ENCODE peak calls at places on chromosome 19, in five cellular contexts. U is choroid plexus epithelial cell, S is colonic mucosa, J is HL-60, M is neuronal stem cell. O is an unnamed sample.

GRCh38 chr19:3284759-3285646 is 60.5 kb downstream of the CELF5 start:
- DNase-seq in U (peak), S (peak), J (peak), M (peak), O (peak)

GRCh38 chr19:56885173-56885679 is 44.7 kb upstream of the PEG3 start:
- DNase-seq in U (no peak), S (no peak), J (no peak), M (no peak), O (no peak)

GRCh38 chr19:12580180-12580694 is 29.0 kb upstream of the ZNF564 start:
- DNase-seq in U (peak), S (no peak), J (no peak), M (no peak), O (peak)

GRCh38 chr19:17872251-17873001 is 681 bp downstream of the SLC5A5 start:
- DNase-seq in U (no peak), S (no peak), J (no peak), M (no peak), O (no peak)

GRCh38 chr19:5479958-5480357 is 24.7 kb downstream of the ZNRF4 start:
- DNase-seq in U (no peak), S (no peak), J (no peak), M (no peak), O (no peak)

GRCh38 chr19:6886272-6886671 is 1.1 kb upstream of the ADGRE1 start:
- DNase-seq in U (no peak), S (no peak), J (peak), M (no peak), O (no peak)

GRCh38 chr19:34084396-34085145 is 87.7 kb upstream of the LSM14A start:
- DNase-seq in U (no peak), S (no peak), J (no peak), M (no peak), O (no peak)

GRCh38 chr19:33199441-33200265 is 5.5 kb downstream of the LRP3 start:
- DNase-seq in U (no peak), S (no peak), J (peak), M (no peak), O (peak)

GRCh38 chr19:52020506-52020905 is 7.7 kb downstream of the ZNF614 start:
- DNase-seq in U (no peak), S (no peak), J (no peak), M (no peak), O (no peak)
- H3K4me3 ChIP-seq in U (no peak), S (no peak), J (no peak), M (no peak), O (no peak)

GRCh38 chr19:49874503-49875157 is 2.5 kb downstream of the AKT1S1 start:
- DNase-seq in U (no peak), S (no peak), J (no peak), M (no peak), O (no peak)
- H3K4me3 ChIP-seq in U (no peak), S (no peak), J (no peak), M (no peak), O (no peak)

DNA sequence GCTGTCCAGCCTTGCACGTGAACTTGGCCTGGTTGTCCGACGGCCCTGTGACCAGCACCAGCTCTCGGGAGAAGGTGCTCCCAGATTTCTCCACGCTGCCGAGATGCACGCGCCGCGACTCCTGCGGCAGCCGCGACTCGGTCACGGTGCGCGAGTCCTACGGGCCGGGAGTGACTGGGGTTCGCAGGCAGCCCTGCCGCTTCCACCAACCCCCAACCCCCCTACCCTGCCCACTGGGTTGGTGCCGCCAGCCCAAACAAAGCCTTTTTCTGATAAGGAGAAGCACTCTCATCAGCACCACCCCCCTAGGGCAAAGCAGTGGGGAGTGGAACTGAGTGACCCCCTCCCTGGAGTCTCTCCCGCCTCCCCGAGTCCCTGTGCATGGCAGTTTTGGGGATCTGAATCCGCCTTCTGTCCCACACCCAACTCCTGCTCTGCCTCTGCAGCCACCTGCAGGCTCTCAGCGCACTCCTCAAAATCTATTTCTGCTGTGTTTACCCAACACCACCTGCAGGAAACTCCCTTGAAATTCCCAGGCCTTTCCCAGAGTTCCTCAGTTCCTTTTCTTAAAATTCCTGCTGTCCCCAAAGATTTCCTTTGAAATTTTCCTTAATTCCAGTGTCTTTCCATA is 6.2 kb downstream of the NPHS1 start:
- DNase-seq in U (peak), S (peak), J (no peak), M (no peak), O (no peak)
- H3K4me3 ChIP-seq in U (no peak), S (peak), J (no peak), M (peak), O (no peak)

GRCh38 chr19:46634045-46634655 is 1.9 kb downstream of the GNG8 start:
- DNase-seq in U (peak), S (peak), J (peak), M (peak), O (peak)
- H3K4me3 ChIP-seq in U (peak), S (peak), J (peak), M (peak), O (peak)

GRCh38 chr19:51417807-51418152 is 338 bp upstream of the SIGLEC10 start:
- DNase-seq in U (no peak), S (no peak), J (no peak), M (no peak), O (no peak)

GRCh38 chr19:51418707-51419106 is 1.3 kb upstream of the SIGLEC10 start:
- DNase-seq in U (no peak), S (no peak), J (no peak), M (no peak), O (no peak)

GRCh38 chr19:51422053-51422448 is 4.6 kb upstream of the SIGLEC10 start:
- DNase-seq in U (peak), S (peak), J (peak), M (peak), O (peak)

GRCh38 chr19:51417107-51417806 is at the start of gene SIGLEC10:
- DNase-seq in U (peak), S (no peak), J (peak), M (no peak), O (no peak)

GRCh38 chr19:51421229-51422052 is 4.0 kb upstream of the SIGLEC10 start:
- DNase-seq in U (no peak), S (no peak), J (peak), M (no peak), O (no peak)
- H3K4me3 ChIP-seq in U (no peak), S (no peak), J (no peak), M (no peak), O (no peak)

DNA sequence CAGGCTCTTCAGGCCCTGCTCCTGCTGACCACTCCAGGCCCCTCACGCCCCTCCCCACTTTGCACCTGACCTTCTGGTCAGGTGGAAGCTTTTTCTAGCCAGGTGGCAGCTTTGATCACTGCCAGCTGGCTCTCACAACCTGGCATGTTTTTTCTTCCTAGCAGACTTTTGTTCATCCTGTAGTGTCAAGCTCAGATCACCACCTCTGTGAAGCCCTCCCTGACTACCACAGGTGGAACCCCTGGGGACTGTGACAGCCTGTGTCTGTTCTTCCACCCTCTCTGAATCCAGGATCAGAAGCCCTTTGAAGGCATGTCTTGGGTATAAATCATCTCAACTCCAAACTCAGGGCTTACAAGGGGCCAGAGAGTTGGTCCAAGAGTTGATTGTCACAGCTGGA is 10.3 kb upstream of the CNFN start:
- DNase-seq in U (no peak), S (no peak), J (no peak), M (no peak), O (no peak)
- H3K4me3 ChIP-seq in U (no peak), S (no peak), J (no peak), M (no peak), O (no peak)

DNA sequence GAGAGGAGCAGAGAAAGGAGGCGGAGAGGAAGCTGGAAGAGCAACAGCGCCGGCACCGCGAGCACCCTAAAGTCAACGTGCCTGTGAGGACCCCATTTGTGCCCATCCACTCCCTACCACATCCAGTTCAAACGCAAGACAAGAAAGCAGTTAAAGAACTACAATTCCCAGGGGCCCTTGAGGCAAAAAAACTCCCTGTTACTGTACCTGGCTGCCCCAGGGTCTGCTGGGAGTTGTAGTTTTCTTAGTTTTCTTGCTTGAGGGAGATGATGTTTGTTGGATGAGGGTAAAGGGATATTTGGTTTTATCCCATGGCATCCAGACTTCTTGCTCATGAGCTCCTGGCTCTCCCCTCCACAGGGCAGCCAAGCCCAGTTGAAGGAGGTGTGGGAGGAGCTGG is 13.0 kb downstream of the NUCB1 start:
- DNase-seq in U (peak), S (no peak), J (peak), M (no peak), O (no peak)
- H3K4me3 ChIP-seq in U (no peak), S (no peak), J (no peak), M (no peak), O (no peak)

DNA sequence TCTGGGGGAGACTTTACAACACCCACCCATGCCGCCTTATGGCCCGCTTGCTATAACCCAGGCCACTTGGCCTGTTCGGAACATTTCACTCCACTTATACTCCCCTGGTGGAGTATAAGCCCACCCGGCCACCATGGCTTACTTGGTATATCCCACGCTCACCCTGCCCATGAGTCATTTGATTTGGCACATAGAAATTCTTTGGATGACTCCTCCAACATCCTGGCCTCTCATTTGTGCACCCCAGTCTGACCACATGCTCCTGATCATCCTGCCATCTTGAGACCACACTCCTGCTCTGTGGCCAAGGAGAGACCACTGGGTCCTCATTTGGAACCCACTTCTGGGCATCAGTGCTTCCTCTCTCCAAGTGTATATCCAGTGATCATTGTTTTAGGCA is 5.2 kb downstream of the SPACA6 start:
- DNase-seq in U (no peak), S (no peak), J (no peak), M (no peak), O (peak)
- H3K4me3 ChIP-seq in U (no peak), S (no peak), J (no peak), M (no peak), O (no peak)

GRCh38 chr19:4455742-4456565 is 1.6 kb downstream of the UBXN6 start:
- DNase-seq in U (peak), S (no peak), J (peak), M (no peak), O (peak)

GRCh38 chr19:4453232-4454179 is 4.1 kb downstream of the UBXN6 start:
- DNase-seq in U (no peak), S (no peak), J (no peak), M (no peak), O (no peak)

GRCh38 chr19:4454621-4454951 is 3.0 kb downstream of the UBXN6 start:
- DNase-seq in U (no peak), S (no peak), J (no peak), M (no peak), O (no peak)

GRCh38 chr19:4456566-4456842 is 1.1 kb downstream of the UBXN6 start:
- DNase-seq in U (peak), S (peak), J (no peak), M (no peak), O (peak)

DNA sequence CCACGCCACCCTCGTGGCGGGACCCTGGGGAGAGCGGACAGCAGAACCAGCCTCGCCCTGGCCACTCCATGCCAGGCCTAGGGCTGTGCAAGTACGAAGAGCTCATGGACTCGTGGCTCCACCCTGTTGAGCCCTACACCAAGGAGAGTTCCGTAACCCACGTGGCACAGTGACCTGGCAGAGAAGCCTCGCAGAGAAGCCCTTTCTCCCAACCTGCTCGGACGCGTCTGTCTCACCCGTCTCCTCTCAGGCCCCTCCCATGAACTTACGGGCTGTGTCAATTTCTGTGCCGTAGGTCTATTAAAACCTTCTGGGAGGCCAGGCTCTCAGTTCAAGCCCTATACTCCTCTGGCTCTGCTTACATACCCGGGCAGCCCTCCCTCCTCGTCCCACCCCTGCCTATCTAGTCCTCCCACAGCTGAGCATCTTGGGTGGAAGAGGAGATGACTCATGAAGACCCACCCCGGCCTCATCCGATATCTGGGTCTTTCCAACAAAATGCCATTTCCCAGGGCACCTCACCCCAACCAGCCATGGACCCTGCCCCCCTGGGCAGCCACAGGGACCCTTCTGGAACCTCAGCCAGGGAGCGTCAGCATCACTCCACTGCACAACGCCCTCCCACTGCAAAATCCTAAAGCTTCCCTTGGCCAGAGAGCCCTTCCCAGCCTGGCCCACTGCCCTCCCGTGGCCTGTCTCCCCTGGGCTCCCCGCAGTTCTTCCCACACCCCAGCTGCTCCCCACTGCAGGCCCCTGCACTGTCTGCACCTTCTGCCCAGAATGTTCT is 2.4 kb downstream of the UBXN6 start:
- DNase-seq in U (peak), S (no peak), J (no peak), M (no peak), O (peak)
- H3K4me3 ChIP-seq in U (peak), S (no peak), J (no peak), M (no peak), O (peak)

DNA sequence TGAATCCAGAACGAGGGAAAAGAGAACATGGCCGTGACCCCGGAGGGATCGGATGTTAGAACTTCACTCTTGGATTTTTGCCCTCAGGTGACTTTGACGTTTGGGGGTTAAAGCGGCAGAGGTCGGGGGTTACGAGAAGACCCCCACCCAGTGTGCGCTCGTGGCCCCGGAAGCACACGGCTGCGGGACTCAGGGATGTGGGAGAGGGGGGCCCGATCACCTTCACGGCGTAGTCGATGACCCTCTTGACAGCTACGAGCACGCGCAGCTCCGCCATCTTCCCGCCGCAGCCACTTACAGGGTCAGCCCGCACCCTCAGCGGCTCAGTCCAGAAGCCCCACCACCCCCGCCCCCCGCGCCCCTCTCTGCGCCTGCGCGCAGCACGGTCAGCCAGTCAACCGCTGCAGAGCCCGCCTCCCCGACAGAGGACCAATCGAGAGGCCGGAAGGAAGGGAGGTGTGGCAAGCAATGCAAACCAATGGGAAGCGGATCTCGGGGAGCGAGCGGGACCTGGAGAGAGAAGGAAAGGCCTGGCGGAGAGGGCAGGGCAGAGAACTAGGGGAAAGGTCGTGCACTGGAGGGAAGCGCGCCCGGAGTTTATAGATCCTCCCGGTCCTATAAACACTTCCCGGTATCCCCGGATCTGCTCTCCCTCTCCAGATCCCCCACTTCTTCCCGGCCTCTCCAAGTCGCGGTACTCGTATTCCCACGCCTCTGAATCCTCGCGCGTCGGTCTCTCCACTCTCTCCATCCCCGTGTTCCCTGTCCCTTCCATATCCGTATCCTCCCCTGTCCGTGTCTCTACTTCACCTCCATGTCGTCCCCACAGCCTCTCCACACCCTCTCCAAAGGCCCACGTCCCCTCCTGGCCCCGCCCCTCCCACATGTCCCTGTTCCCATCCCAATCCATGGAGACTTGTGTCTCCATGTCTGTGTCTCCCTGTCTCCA is at the start of gene ETFB:
- DNase-seq in U (peak), S (peak), J (peak), M (peak), O (peak)
- H3K4me3 ChIP-seq in U (peak), S (peak), J (peak), M (peak), O (peak)

O was measured in cardiac fibroblast.